ENCODE peak calls at places on chromosomes 13 and 19, in ten cellular contexts. One of them, this sample, is unnamed.

GRCh38 chr19:35126624-35126959 is 8.3 kb downstream of the LGI4 start:
- DNase-seq in thoracic aorta: no peak
- DNase-seq in prostate gland: no peak
- DNase-seq in HCT116: no peak
- DNase-seq in colonic mucosa: no peak
- DNase-seq in bronchial epithelial cell: no peak
- DNase-seq in cardiac muscle cell: no peak
- DNase-seq in body of pancreas: no peak
- DNase-seq in right lobe of liver: no peak
- DNase-seq in AG04450: no peak
- DNase-seq in this sample: no peak

GRCh38 chr19:44643605-44644390 is at the start of gene PVR:
- DNase-seq in thoracic aorta: peak
- DNase-seq in prostate gland: peak
- DNase-seq in HCT116: no peak
- DNase-seq in colonic mucosa: peak
- DNase-seq in bronchial epithelial cell: peak
- DNase-seq in cardiac muscle cell: peak
- DNase-seq in body of pancreas: peak
- DNase-seq in right lobe of liver: peak
- DNase-seq in AG04450: no peak
- DNase-seq in this sample: peak

GRCh38 chr13:55516610-55517009 is 1624.1 kb upstream of the PRR20A start:
- DNase-seq in thoracic aorta: no peak
- DNase-seq in prostate gland: no peak
- DNase-seq in HCT116: no peak
- DNase-seq in colonic mucosa: no peak
- DNase-seq in bronchial epithelial cell: no peak
- DNase-seq in cardiac muscle cell: no peak
- DNase-seq in body of pancreas: no peak
- DNase-seq in right lobe of liver: no peak
- DNase-seq in AG04450: no peak
- DNase-seq in this sample: no peak

GRCh38 chr13:76225815-76226489 is 589.8 kb downstream of the LMO7 start:
- DNase-seq in thoracic aorta: no peak
- DNase-seq in prostate gland: no peak
- DNase-seq in HCT116: no peak
- DNase-seq in colonic mucosa: no peak
- DNase-seq in bronchial epithelial cell: no peak
- DNase-seq in cardiac muscle cell: peak
- DNase-seq in body of pancreas: no peak
- DNase-seq in right lobe of liver: no peak
- DNase-seq in AG04450: peak
- DNase-seq in this sample: no peak

GRCh38 chr19:13037161-13037560 is 41.9 kb downstream of the NFIX start:
- DNase-seq in thoracic aorta: no peak
- DNase-seq in prostate gland: no peak
- DNase-seq in HCT116: no peak
- DNase-seq in colonic mucosa: no peak
- DNase-seq in bronchial epithelial cell: peak
- DNase-seq in cardiac muscle cell: no peak
- DNase-seq in body of pancreas: no peak
- DNase-seq in right lobe of liver: no peak
- DNase-seq in AG04450: no peak
- DNase-seq in this sample: no peak

GRCh38 chr19:20928371-20928770 is 5.3 kb downstream of the ZNF85 start:
- DNase-seq in thoracic aorta: no peak
- DNase-seq in prostate gland: no peak
- DNase-seq in HCT116: no peak
- DNase-seq in colonic mucosa: no peak
- DNase-seq in bronchial epithelial cell: peak
- DNase-seq in cardiac muscle cell: no peak
- DNase-seq in body of pancreas: no peak
- DNase-seq in right lobe of liver: no peak
- DNase-seq in AG04450: peak
- DNase-seq in this sample: no peak

GRCh38 chr19:56671613-56671994 is at the start of gene ZNF835:
- DNase-seq in thoracic aorta: peak
- DNase-seq in prostate gland: peak
- DNase-seq in HCT116: no peak
- DNase-seq in colonic mucosa: peak
- DNase-seq in bronchial epithelial cell: peak
- DNase-seq in cardiac muscle cell: peak
- DNase-seq in body of pancreas: peak
- DNase-seq in right lobe of liver: peak
- DNase-seq in AG04450: no peak
- DNase-seq in this sample: peak

GRCh38 chr13:39900106-39900750 is 244.8 kb downstream of the COG6 start:
- DNase-seq in thoracic aorta: no peak
- DNase-seq in prostate gland: peak
- DNase-seq in HCT116: no peak
- DNase-seq in colonic mucosa: no peak
- DNase-seq in bronchial epithelial cell: no peak
- DNase-seq in cardiac muscle cell: no peak
- DNase-seq in body of pancreas: no peak
- DNase-seq in right lobe of liver: no peak
- DNase-seq in AG04450: peak
- DNase-seq in this sample: no peak

GRCh38 chr13:106357198-106357597 is 178.3 kb downstream of the EFNB2 start:
- DNase-seq in thoracic aorta: no peak
- DNase-seq in prostate gland: no peak
- DNase-seq in HCT116: no peak
- DNase-seq in colonic mucosa: no peak
- DNase-seq in bronchial epithelial cell: no peak
- DNase-seq in cardiac muscle cell: no peak
- DNase-seq in body of pancreas: no peak
- DNase-seq in right lobe of liver: no peak
- DNase-seq in AG04450: no peak
- DNase-seq in this sample: no peak

GRCh38 chr19:41753159-41753558 is 2.2 kb upstream of the CEACAM6 start:
- DNase-seq in thoracic aorta: no peak
- DNase-seq in prostate gland: peak
- DNase-seq in HCT116: peak
- DNase-seq in colonic mucosa: peak
- DNase-seq in bronchial epithelial cell: peak
- DNase-seq in cardiac muscle cell: no peak
- DNase-seq in body of pancreas: peak
- DNase-seq in right lobe of liver: no peak
- DNase-seq in AG04450: no peak
- DNase-seq in this sample: no peak

GRCh38 chr19:51524661-51525264 is 6.7 kb downstream of the SIGLEC6 start:
- DNase-seq in thoracic aorta: no peak
- DNase-seq in prostate gland: no peak
- DNase-seq in HCT116: no peak
- DNase-seq in colonic mucosa: no peak
- DNase-seq in bronchial epithelial cell: no peak
- DNase-seq in cardiac muscle cell: no peak
- DNase-seq in body of pancreas: no peak
- DNase-seq in right lobe of liver: no peak
- DNase-seq in AG04450: no peak
- DNase-seq in this sample: no peak

GRCh38 chr19:3931041-3931440 is 1.8 kb upstream of the NMRK2 start:
- DNase-seq in thoracic aorta: no peak
- DNase-seq in prostate gland: no peak
- DNase-seq in HCT116: no peak
- DNase-seq in colonic mucosa: no peak
- DNase-seq in bronchial epithelial cell: no peak
- DNase-seq in cardiac muscle cell: no peak
- DNase-seq in body of pancreas: peak
- DNase-seq in right lobe of liver: peak
- DNase-seq in AG04450: no peak
- DNase-seq in this sample: no peak

GRCh38 chr19:43699506-43700367 is 16.1 kb upstream of the IRGC start:
- DNase-seq in thoracic aorta: no peak
- DNase-seq in prostate gland: no peak
- DNase-seq in HCT116: no peak
- DNase-seq in colonic mucosa: peak
- DNase-seq in bronchial epithelial cell: peak
- DNase-seq in cardiac muscle cell: peak
- DNase-seq in body of pancreas: peak
- DNase-seq in right lobe of liver: no peak
- DNase-seq in AG04450: no peak
- DNase-seq in this sample: no peak

GRCh38 chr13:109767023-109767422 is 19.4 kb downstream of the IRS2 start:
- DNase-seq in thoracic aorta: no peak
- DNase-seq in prostate gland: no peak
- DNase-seq in HCT116: no peak
- DNase-seq in colonic mucosa: no peak
- DNase-seq in bronchial epithelial cell: no peak
- DNase-seq in cardiac muscle cell: no peak
- DNase-seq in body of pancreas: no peak
- DNase-seq in right lobe of liver: peak
- DNase-seq in AG04450: no peak
- DNase-seq in this sample: no peak

GRCh38 chr13:46617885-46618284 is 64.9 kb downstream of the LRCH1 start:
- DNase-seq in thoracic aorta: no peak
- DNase-seq in prostate gland: no peak
- DNase-seq in HCT116: no peak
- DNase-seq in colonic mucosa: no peak
- DNase-seq in bronchial epithelial cell: no peak
- DNase-seq in cardiac muscle cell: no peak
- DNase-seq in body of pancreas: no peak
- DNase-seq in right lobe of liver: no peak
- DNase-seq in AG04450: no peak
- DNase-seq in this sample: no peak

GRCh38 chr19:33683881-33684549 is 62.3 kb downstream of the CHST8 start:
- DNase-seq in thoracic aorta: no peak
- DNase-seq in prostate gland: peak
- DNase-seq in HCT116: no peak
- DNase-seq in colonic mucosa: no peak
- DNase-seq in bronchial epithelial cell: peak
- DNase-seq in cardiac muscle cell: peak
- DNase-seq in body of pancreas: peak
- DNase-seq in right lobe of liver: no peak
- DNase-seq in AG04450: peak
- DNase-seq in this sample: peak

GRCh38 chr13:46893820-46894533 is 2.9 kb downstream of the HTR2A start:
- DNase-seq in thoracic aorta: no peak
- DNase-seq in prostate gland: peak
- DNase-seq in HCT116: peak
- DNase-seq in colonic mucosa: peak
- DNase-seq in bronchial epithelial cell: no peak
- DNase-seq in cardiac muscle cell: peak
- DNase-seq in body of pancreas: peak
- DNase-seq in right lobe of liver: peak
- DNase-seq in AG04450: no peak
- DNase-seq in this sample: peak

GRCh38 chr13:32164622-32165268 is 133.2 kb downstream of the FRY start:
- DNase-seq in thoracic aorta: no peak
- DNase-seq in prostate gland: no peak
- DNase-seq in HCT116: peak
- DNase-seq in colonic mucosa: peak
- DNase-seq in bronchial epithelial cell: peak
- DNase-seq in cardiac muscle cell: peak
- DNase-seq in body of pancreas: peak
- DNase-seq in right lobe of liver: no peak
- DNase-seq in AG04450: peak
- DNase-seq in this sample: no peak

GRCh38 chr19:17327654-17328516 is 6.8 kb downstream of the ANO8 start:
- DNase-seq in thoracic aorta: no peak
- DNase-seq in prostate gland: peak
- DNase-seq in HCT116: peak
- DNase-seq in colonic mucosa: peak
- DNase-seq in bronchial epithelial cell: peak
- DNase-seq in cardiac muscle cell: peak
- DNase-seq in body of pancreas: peak
- DNase-seq in right lobe of liver: no peak
- DNase-seq in AG04450: no peak
- DNase-seq in this sample: peak
- TF ChIP-seq CTCF in thoracic aorta: no peak
- TF ChIP-seq CTCF in prostate gland: peak
- TF ChIP-seq CTCF in HCT116: peak
- TF ChIP-seq CTCF in colonic mucosa: peak
- TF ChIP-seq CTCF in bronchial epithelial cell: peak
- TF ChIP-seq CTCF in cardiac muscle cell: peak
- TF ChIP-seq CTCF in body of pancreas: peak
- TF ChIP-seq CTCF in right lobe of liver: no peak
- TF ChIP-seq CTCF in AG04450: peak
- TF ChIP-seq CTCF in this sample: peak

DNA sequence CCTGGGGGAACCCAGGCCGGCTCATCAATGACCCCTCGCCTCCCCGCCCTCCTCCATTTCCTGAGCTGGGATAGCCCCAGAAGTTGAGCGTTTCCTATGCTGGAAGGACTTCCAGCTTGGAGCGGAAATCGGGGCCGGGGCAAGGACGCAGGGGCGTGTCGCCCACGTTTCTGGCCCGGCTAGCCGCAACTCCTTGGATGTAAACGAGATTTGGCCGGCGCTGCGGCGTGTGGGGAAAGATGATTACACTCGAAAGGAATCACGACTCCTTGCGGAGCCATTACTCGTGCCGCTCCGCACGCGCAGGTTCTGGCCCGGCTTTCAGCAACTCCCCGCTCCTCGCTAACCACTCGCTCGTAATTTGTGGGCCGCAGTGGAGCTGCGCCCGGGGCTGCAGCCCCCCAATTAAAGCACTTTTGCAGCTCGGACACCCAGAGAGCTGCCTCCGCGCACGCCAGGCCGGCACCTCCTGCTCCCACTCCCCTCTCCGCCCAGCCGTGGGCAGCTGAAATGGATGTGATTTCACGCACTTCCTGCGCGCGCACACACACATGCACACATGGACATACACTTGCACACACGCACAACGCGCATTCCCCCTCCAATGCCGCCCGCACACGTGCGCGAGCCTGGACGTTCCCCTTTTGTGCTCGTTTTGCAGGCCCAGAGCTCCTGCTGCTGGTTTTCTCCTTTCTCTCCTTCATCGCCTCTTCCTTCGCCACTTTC is 15.7 kb downstream of the ZIC5 start:
- DNase-seq in thoracic aorta: no peak
- DNase-seq in prostate gland: no peak
- DNase-seq in HCT116: no peak
- DNase-seq in colonic mucosa: no peak
- DNase-seq in bronchial epithelial cell: no peak
- DNase-seq in cardiac muscle cell: peak
- DNase-seq in body of pancreas: no peak
- DNase-seq in right lobe of liver: no peak
- DNase-seq in AG04450: no peak
- DNase-seq in this sample: no peak
- H3K4me3 ChIP-seq in thoracic aorta: peak
- H3K4me3 ChIP-seq in prostate gland: no peak
- H3K4me3 ChIP-seq in HCT116: no peak
- H3K4me3 ChIP-seq in colonic mucosa: no peak
- H3K4me3 ChIP-seq in bronchial epithelial cell: no peak
- H3K4me3 ChIP-seq in cardiac muscle cell: peak
- H3K4me3 ChIP-seq in body of pancreas: no peak
- H3K4me3 ChIP-seq in right lobe of liver: no peak
- H3K4me3 ChIP-seq in AG04450: peak
- H3K4me3 ChIP-seq in this sample: no peak

GRCh38 chr19:28290963-28291657 is 921.8 kb downstream of the UQCRFS1 start:
- DNase-seq in thoracic aorta: no peak
- DNase-seq in prostate gland: no peak
- DNase-seq in HCT116: no peak
- DNase-seq in colonic mucosa: no peak
- DNase-seq in bronchial epithelial cell: no peak
- DNase-seq in cardiac muscle cell: no peak
- DNase-seq in body of pancreas: no peak
- DNase-seq in right lobe of liver: no peak
- DNase-seq in AG04450: no peak
- DNase-seq in this sample: no peak
- TF ChIP-seq CTCF in thoracic aorta: no peak
- TF ChIP-seq CTCF in prostate gland: no peak
- TF ChIP-seq CTCF in HCT116: no peak
- TF ChIP-seq CTCF in colonic mucosa: no peak
- TF ChIP-seq CTCF in bronchial epithelial cell: no peak
- TF ChIP-seq CTCF in cardiac muscle cell: no peak
- TF ChIP-seq CTCF in body of pancreas: no peak
- TF ChIP-seq CTCF in right lobe of liver: no peak
- TF ChIP-seq CTCF in AG04450: no peak
- TF ChIP-seq CTCF in this sample: no peak

GRCh38 chr13:43263047-43263446 is 239.7 kb downstream of the DNAJC15 start:
- DNase-seq in thoracic aorta: no peak
- DNase-seq in prostate gland: no peak
- DNase-seq in HCT116: no peak
- DNase-seq in colonic mucosa: no peak
- DNase-seq in bronchial epithelial cell: no peak
- DNase-seq in cardiac muscle cell: no peak
- DNase-seq in body of pancreas: no peak
- DNase-seq in right lobe of liver: no peak
- DNase-seq in AG04450: no peak
- DNase-seq in this sample: no peak
- H3K4me3 ChIP-seq in thoracic aorta: no peak
- H3K4me3 ChIP-seq in prostate gland: no peak
- H3K4me3 ChIP-seq in HCT116: no peak
- H3K4me3 ChIP-seq in colonic mucosa: no peak
- H3K4me3 ChIP-seq in bronchial epithelial cell: no peak
- H3K4me3 ChIP-seq in cardiac muscle cell: no peak
- H3K4me3 ChIP-seq in body of pancreas: no peak
- H3K4me3 ChIP-seq in right lobe of liver: no peak
- H3K4me3 ChIP-seq in AG04450: no peak
- H3K4me3 ChIP-seq in this sample: no peak